ENCODE peak calls at places on chromosomes 3 and 15, in seven cellular contexts. One of them, this sample, is unnamed.

GRCh38 chr15:99016680-99017321 is 9.2 kb upstream of the PGPEP1L start:
- DNase-seq in mesothelial cell of epicardium: no peak
- DNase-seq in pancreas: no peak
- DNase-seq in fibroblast of lung: peak
- DNase-seq in dorsolateral prefrontal cortex: no peak
- DNase-seq in upper lobe of right lung: no peak
- DNase-seq in Peyer's patch: no peak
- DNase-seq in this sample: no peak

GRCh38 chr3:74000715-74001114 is 376.0 kb upstream of the PDZRN3 start:
- DNase-seq in mesothelial cell of epicardium: no peak
- DNase-seq in pancreas: no peak
- DNase-seq in fibroblast of lung: peak
- DNase-seq in dorsolateral prefrontal cortex: no peak
- DNase-seq in upper lobe of right lung: no peak
- DNase-seq in Peyer's patch: no peak
- DNase-seq in this sample: no peak

GRCh38 chr3:98982336-98982735 is 80.8 kb upstream of the DCBLD2 start:
- DNase-seq in mesothelial cell of epicardium: no peak
- DNase-seq in pancreas: no peak
- DNase-seq in fibroblast of lung: no peak
- DNase-seq in dorsolateral prefrontal cortex: no peak
- DNase-seq in upper lobe of right lung: no peak
- DNase-seq in Peyer's patch: no peak
- DNase-seq in this sample: no peak

GRCh38 chr3:151329368-151329767 is at the start of gene P2RY13:
- DNase-seq in mesothelial cell of epicardium: no peak
- DNase-seq in pancreas: no peak
- DNase-seq in fibroblast of lung: no peak
- DNase-seq in dorsolateral prefrontal cortex: no peak
- DNase-seq in upper lobe of right lung: no peak
- DNase-seq in Peyer's patch: no peak
- DNase-seq in this sample: no peak

GRCh38 chr3:167241048-167241845 is 138.8 kb downstream of the ZBBX start:
- DNase-seq in mesothelial cell of epicardium: no peak
- DNase-seq in pancreas: no peak
- DNase-seq in fibroblast of lung: no peak
- DNase-seq in dorsolateral prefrontal cortex: no peak
- DNase-seq in upper lobe of right lung: no peak
- DNase-seq in Peyer's patch: no peak
- DNase-seq in this sample: no peak

GRCh38 chr15:52804526-52805081 is 14.5 kb upstream of the ONECUT1 start:
- DNase-seq in mesothelial cell of epicardium: no peak
- DNase-seq in pancreas: peak
- DNase-seq in fibroblast of lung: no peak
- DNase-seq in dorsolateral prefrontal cortex: no peak
- DNase-seq in upper lobe of right lung: no peak
- DNase-seq in Peyer's patch: no peak
- DNase-seq in this sample: no peak

GRCh38 chr15:77821188-77821958 is 188.7 kb upstream of the LINGO1 start:
- DNase-seq in mesothelial cell of epicardium: peak
- DNase-seq in pancreas: peak
- DNase-seq in fibroblast of lung: peak
- DNase-seq in dorsolateral prefrontal cortex: peak
- DNase-seq in upper lobe of right lung: no peak
- DNase-seq in Peyer's patch: peak
- DNase-seq in this sample: no peak

GRCh38 chr15:31482122-31482922 is 155.7 kb downstream of the KLF13 start:
- DNase-seq in mesothelial cell of epicardium: no peak
- DNase-seq in pancreas: no peak
- DNase-seq in fibroblast of lung: no peak
- DNase-seq in dorsolateral prefrontal cortex: no peak
- DNase-seq in upper lobe of right lung: peak
- DNase-seq in Peyer's patch: peak
- DNase-seq in this sample: peak

GRCh38 chr15:100959066-100960050 is 40.2 kb downstream of the LRRK1 start:
- DNase-seq in mesothelial cell of epicardium: no peak
- DNase-seq in pancreas: no peak
- DNase-seq in fibroblast of lung: no peak
- DNase-seq in dorsolateral prefrontal cortex: no peak
- DNase-seq in upper lobe of right lung: no peak
- DNase-seq in Peyer's patch: no peak
- DNase-seq in this sample: no peak

GRCh38 chr15:40242671-40243070 is 3.8 kb downstream of the PAK6 start:
- DNase-seq in mesothelial cell of epicardium: no peak
- DNase-seq in pancreas: no peak
- DNase-seq in fibroblast of lung: no peak
- DNase-seq in dorsolateral prefrontal cortex: no peak
- DNase-seq in upper lobe of right lung: peak
- DNase-seq in Peyer's patch: peak
- DNase-seq in this sample: peak

GRCh38 chr15:42143866-42144625 is 12.4 kb downstream of the PLA2G4F start:
- DNase-seq in mesothelial cell of epicardium: no peak
- DNase-seq in pancreas: no peak
- DNase-seq in fibroblast of lung: no peak
- DNase-seq in dorsolateral prefrontal cortex: no peak
- DNase-seq in upper lobe of right lung: peak
- DNase-seq in Peyer's patch: peak
- DNase-seq in this sample: peak

GRCh38 chr3:155219106-155219505 is 74.4 kb downstream of the STRIT1 start:
- DNase-seq in mesothelial cell of epicardium: no peak
- DNase-seq in pancreas: no peak
- DNase-seq in fibroblast of lung: no peak
- DNase-seq in dorsolateral prefrontal cortex: no peak
- DNase-seq in upper lobe of right lung: no peak
- DNase-seq in Peyer's patch: no peak
- DNase-seq in this sample: no peak

GRCh38 chr3:155407971-155408370 is 114.5 kb upstream of the STRIT1 start:
- DNase-seq in mesothelial cell of epicardium: no peak
- DNase-seq in pancreas: no peak
- DNase-seq in fibroblast of lung: no peak
- DNase-seq in dorsolateral prefrontal cortex: no peak
- DNase-seq in upper lobe of right lung: no peak
- DNase-seq in Peyer's patch: no peak
- DNase-seq in this sample: no peak

GRCh38 chr3:169812124-169812843 is 386 bp upstream of the LRRIQ4 start:
- DNase-seq in mesothelial cell of epicardium: peak
- DNase-seq in pancreas: peak
- DNase-seq in fibroblast of lung: peak
- DNase-seq in dorsolateral prefrontal cortex: peak
- DNase-seq in upper lobe of right lung: peak
- DNase-seq in Peyer's patch: peak
- DNase-seq in this sample: no peak

GRCh38 chr3:36591959-36592358 is 172.4 kb downstream of the DCLK3 start:
- DNase-seq in mesothelial cell of epicardium: no peak
- DNase-seq in pancreas: no peak
- DNase-seq in fibroblast of lung: peak
- DNase-seq in dorsolateral prefrontal cortex: no peak
- DNase-seq in upper lobe of right lung: no peak
- DNase-seq in Peyer's patch: no peak
- DNase-seq in this sample: no peak

GRCh38 chr3:49469037-49469875 is 811 bp upstream of the DAG1 start:
- DNase-seq in mesothelial cell of epicardium: peak
- DNase-seq in pancreas: peak
- DNase-seq in fibroblast of lung: peak
- DNase-seq in dorsolateral prefrontal cortex: peak
- DNase-seq in upper lobe of right lung: peak
- DNase-seq in Peyer's patch: peak
- DNase-seq in this sample: peak

GRCh38 chr15:43954181-43954621 is 127.4 kb downstream of the WDR76 start:
- DNase-seq in mesothelial cell of epicardium: no peak
- DNase-seq in pancreas: no peak
- DNase-seq in fibroblast of lung: no peak
- DNase-seq in dorsolateral prefrontal cortex: no peak
- DNase-seq in upper lobe of right lung: no peak
- DNase-seq in Peyer's patch: no peak
- DNase-seq in this sample: no peak

GRCh38 chr3:138974467-138974866 is 27.4 kb downstream of the FOXL2NB start:
- DNase-seq in mesothelial cell of epicardium: no peak
- DNase-seq in pancreas: no peak
- DNase-seq in fibroblast of lung: no peak
- DNase-seq in dorsolateral prefrontal cortex: no peak
- DNase-seq in upper lobe of right lung: no peak
- DNase-seq in Peyer's patch: no peak
- DNase-seq in this sample: no peak

GRCh38 chr15:83284563-83285283 is at the start of gene BNC1:
- DNase-seq in mesothelial cell of epicardium: peak
- DNase-seq in pancreas: no peak
- DNase-seq in fibroblast of lung: no peak
- DNase-seq in dorsolateral prefrontal cortex: no peak
- DNase-seq in upper lobe of right lung: no peak
- DNase-seq in Peyer's patch: no peak
- DNase-seq in this sample: no peak

GRCh38 chr15:31501536-31502157 is 175.0 kb downstream of the KLF13 start:
- DNase-seq in mesothelial cell of epicardium: no peak
- DNase-seq in pancreas: no peak
- DNase-seq in fibroblast of lung: no peak
- DNase-seq in dorsolateral prefrontal cortex: no peak
- DNase-seq in upper lobe of right lung: no peak
- DNase-seq in Peyer's patch: no peak
- DNase-seq in this sample: peak

GRCh38 chr3:128382221-128382807 is 84.4 kb downstream of the DNAJB8 start:
- DNase-seq in mesothelial cell of epicardium: no peak
- DNase-seq in pancreas: peak
- DNase-seq in fibroblast of lung: no peak
- DNase-seq in dorsolateral prefrontal cortex: no peak
- DNase-seq in upper lobe of right lung: no peak
- DNase-seq in Peyer's patch: peak
- DNase-seq in this sample: no peak

GRCh38 chr3:8755097-8755496 is 14.3 kb downstream of the OXTR start:
- DNase-seq in mesothelial cell of epicardium: no peak
- DNase-seq in pancreas: no peak
- DNase-seq in fibroblast of lung: no peak
- DNase-seq in dorsolateral prefrontal cortex: no peak
- DNase-seq in upper lobe of right lung: no peak
- DNase-seq in Peyer's patch: no peak
- DNase-seq in this sample: no peak

GRCh38 chr3:8756671-8757070 is 12.7 kb downstream of the OXTR start:
- DNase-seq in mesothelial cell of epicardium: no peak
- DNase-seq in pancreas: no peak
- DNase-seq in fibroblast of lung: no peak
- DNase-seq in dorsolateral prefrontal cortex: no peak
- DNase-seq in upper lobe of right lung: no peak
- DNase-seq in Peyer's patch: no peak
- DNase-seq in this sample: no peak

GRCh38 chr3:8755564-8756237 is 13.7 kb downstream of the OXTR start:
- DNase-seq in mesothelial cell of epicardium: no peak
- DNase-seq in pancreas: no peak
- DNase-seq in fibroblast of lung: no peak
- DNase-seq in dorsolateral prefrontal cortex: no peak
- DNase-seq in upper lobe of right lung: no peak
- DNase-seq in Peyer's patch: no peak
- DNase-seq in this sample: no peak

GRCh38 chr3:8749316-8749715 is 15.7 kb downstream of the CAV3 start:
- DNase-seq in mesothelial cell of epicardium: no peak
- DNase-seq in pancreas: no peak
- DNase-seq in fibroblast of lung: no peak
- DNase-seq in dorsolateral prefrontal cortex: no peak
- DNase-seq in upper lobe of right lung: no peak
- DNase-seq in Peyer's patch: no peak
- DNase-seq in this sample: no peak

GRCh38 chr3:8752832-8753231 is 16.6 kb downstream of the OXTR start:
- DNase-seq in mesothelial cell of epicardium: no peak
- DNase-seq in pancreas: no peak
- DNase-seq in fibroblast of lung: no peak
- DNase-seq in dorsolateral prefrontal cortex: no peak
- DNase-seq in upper lobe of right lung: no peak
- DNase-seq in Peyer's patch: no peak
- DNase-seq in this sample: no peak
- TF ChIP-seq CTCF in mesothelial cell of epicardium: no peak
- TF ChIP-seq CTCF in pancreas: no peak
- TF ChIP-seq CTCF in fibroblast of lung: no peak
- TF ChIP-seq CTCF in dorsolateral prefrontal cortex: no peak
- TF ChIP-seq CTCF in upper lobe of right lung: no peak
- TF ChIP-seq CTCF in Peyer's patch: no peak
- TF ChIP-seq CTCF in this sample: no peak

DNA sequence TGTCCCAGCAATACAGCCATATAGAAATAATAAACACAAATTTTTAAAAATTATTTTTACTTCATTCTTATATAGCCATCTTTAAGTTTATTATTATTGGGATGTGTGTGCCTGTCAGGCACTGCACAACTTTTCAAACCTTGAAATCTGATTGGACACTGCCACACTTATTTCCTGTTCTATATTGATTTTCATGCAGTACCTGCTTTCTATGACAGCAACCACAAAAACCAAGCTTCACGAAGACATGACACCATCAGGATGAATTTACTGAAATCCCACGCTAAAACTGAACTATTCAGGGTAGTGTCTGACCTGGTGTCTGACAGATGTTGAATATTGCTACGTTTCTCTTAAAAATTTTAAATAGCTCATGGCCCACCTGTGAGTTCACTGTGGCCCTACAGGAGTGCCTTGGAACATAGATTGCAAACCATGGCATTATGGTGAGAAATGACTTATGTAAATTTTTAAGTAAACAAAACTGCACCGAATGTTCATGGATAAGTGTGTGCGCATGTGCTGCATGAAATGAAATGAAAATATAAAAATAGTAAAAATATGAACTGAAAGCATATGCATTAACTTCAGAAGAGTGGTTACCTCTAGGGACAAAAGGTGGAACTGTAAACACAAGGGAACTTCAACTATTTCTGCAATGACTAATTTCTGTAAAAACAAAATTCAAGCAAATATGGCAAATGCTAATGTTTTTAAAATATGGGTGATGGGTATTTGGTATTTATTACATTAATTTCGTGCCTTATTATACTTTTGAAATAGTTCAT is 152.3 kb downstream of the ZBTB20 start:
- DNase-seq in mesothelial cell of epicardium: no peak
- DNase-seq in pancreas: no peak
- DNase-seq in fibroblast of lung: no peak
- DNase-seq in dorsolateral prefrontal cortex: no peak
- DNase-seq in upper lobe of right lung: no peak
- DNase-seq in Peyer's patch: no peak
- DNase-seq in this sample: no peak
- TF ChIP-seq CTCF in mesothelial cell of epicardium: no peak
- TF ChIP-seq CTCF in pancreas: no peak
- TF ChIP-seq CTCF in fibroblast of lung: no peak
- TF ChIP-seq CTCF in dorsolateral prefrontal cortex: no peak
- TF ChIP-seq CTCF in upper lobe of right lung: no peak
- TF ChIP-seq CTCF in Peyer's patch: no peak
- TF ChIP-seq CTCF in this sample: no peak

GRCh38 chr3:187745201-187746058 is at the start of gene BCL6:
- DNase-seq in mesothelial cell of epicardium: peak
- DNase-seq in pancreas: peak
- DNase-seq in fibroblast of lung: peak
- DNase-seq in dorsolateral prefrontal cortex: peak
- DNase-seq in upper lobe of right lung: peak
- DNase-seq in Peyer's patch: peak
- DNase-seq in this sample: peak
- TF ChIP-seq CTCF in mesothelial cell of epicardium: no peak
- TF ChIP-seq CTCF in pancreas: no peak
- TF ChIP-seq CTCF in fibroblast of lung: no peak
- TF ChIP-seq CTCF in dorsolateral prefrontal cortex: no peak
- TF ChIP-seq CTCF in upper lobe of right lung: no peak
- TF ChIP-seq CTCF in Peyer's patch: no peak
- TF ChIP-seq CTCF in this sample: peak

DNA sequence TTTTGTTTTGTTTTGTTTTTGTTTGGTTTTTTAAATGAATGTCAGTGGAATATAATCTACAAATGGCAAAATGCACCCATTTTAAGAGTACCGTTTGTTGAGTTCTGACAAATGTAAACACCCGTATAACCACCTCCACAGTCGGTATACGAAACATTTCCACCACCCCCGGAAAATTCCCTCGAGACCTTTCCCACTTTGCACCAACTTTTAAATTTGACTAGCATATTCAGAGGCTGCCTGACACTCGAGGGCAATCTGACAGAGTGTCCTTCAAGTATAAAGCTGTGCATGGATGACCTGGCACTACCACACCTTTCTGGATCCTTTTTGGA is 629 bp upstream of the ARHGEF3 start:
- DNase-seq in mesothelial cell of epicardium: no peak
- DNase-seq in pancreas: no peak
- DNase-seq in fibroblast of lung: no peak
- DNase-seq in dorsolateral prefrontal cortex: no peak
- DNase-seq in upper lobe of right lung: no peak
- DNase-seq in Peyer's patch: no peak
- DNase-seq in this sample: no peak
- TF ChIP-seq CTCF in mesothelial cell of epicardium: no peak
- TF ChIP-seq CTCF in pancreas: no peak
- TF ChIP-seq CTCF in fibroblast of lung: no peak
- TF ChIP-seq CTCF in dorsolateral prefrontal cortex: no peak
- TF ChIP-seq CTCF in upper lobe of right lung: no peak
- TF ChIP-seq CTCF in Peyer's patch: no peak
- TF ChIP-seq CTCF in this sample: no peak

This sample was measured in chondrocyte.